ENCODE peak calls at places on chromosome 6, in five cellular contexts. One of them, this sample, is unnamed.

GRCh38 chr6:100346828-100347227 is 117.9 kb downstream of the SIM1 start:
- DNase-seq in caudate nucleus: no peak
- DNase-seq in body of pancreas: no peak
- DNase-seq in activated T-helper 1 cell treated with anti-CD3 and anti-CD28 coated beads, Interleukin-2, amount 50 U/mL, for 16 hours: no peak
- DNase-seq in aorta: no peak
- DNase-seq in this sample: no peak

GRCh38 chr6:134589512-134589911 is 271.6 kb upstream of the SGK1 start:
- DNase-seq in body of pancreas: no peak
- DNase-seq in activated T-helper 1 cell treated with anti-CD3 and anti-CD28 coated beads, Interleukin-2, amount 50 U/mL, for 16 hours: no peak
- DNase-seq in caudate nucleus: no peak
- DNase-seq in aorta: no peak
- DNase-seq in this sample: no peak

GRCh38 chr6:87766211-87766610 is 64.2 kb upstream of the AKIRIN2 start:
- DNase-seq in activated T-helper 1 cell treated with anti-CD3 and anti-CD28 coated beads, Interleukin-2, amount 50 U/mL, for 16 hours: no peak
- DNase-seq in aorta: no peak
- DNase-seq in body of pancreas: no peak
- DNase-seq in caudate nucleus: no peak
- DNase-seq in this sample: no peak

GRCh38 chr6:164322533-164322932 is 908.0 kb downstream of the QKI start:
- DNase-seq in body of pancreas: no peak
- DNase-seq in activated T-helper 1 cell treated with anti-CD3 and anti-CD28 coated beads, Interleukin-2, amount 50 U/mL, for 16 hours: no peak
- DNase-seq in caudate nucleus: no peak
- DNase-seq in aorta: no peak
- DNase-seq in this sample: no peak

GRCh38 chr6:69867075-69867911 is 937 bp downstream of the COL19A1 start:
- DNase-seq in caudate nucleus: no peak
- DNase-seq in aorta: peak
- DNase-seq in activated T-helper 1 cell treated with anti-CD3 and anti-CD28 coated beads, Interleukin-2, amount 50 U/mL, for 16 hours: peak
- DNase-seq in body of pancreas: peak
- DNase-seq in this sample: peak

GRCh38 chr6:163420315-163420667 is 5.8 kb downstream of the QKI start:
- DNase-seq in caudate nucleus: no peak
- DNase-seq in aorta: no peak
- DNase-seq in activated T-helper 1 cell treated with anti-CD3 and anti-CD28 coated beads, Interleukin-2, amount 50 U/mL, for 16 hours: no peak
- DNase-seq in body of pancreas: no peak
- DNase-seq in this sample: no peak

GRCh38 chr6:104473021-104473429 is 386.7 kb downstream of the HACE1 start:
- DNase-seq in aorta: no peak
- DNase-seq in activated T-helper 1 cell treated with anti-CD3 and anti-CD28 coated beads, Interleukin-2, amount 50 U/mL, for 16 hours: no peak
- DNase-seq in caudate nucleus: no peak
- DNase-seq in body of pancreas: no peak
- DNase-seq in this sample: no peak

GRCh38 chr6:138105880-138106664 is 1.1 kb downstream of the PERP start:
- DNase-seq in body of pancreas: peak
- DNase-seq in aorta: no peak
- DNase-seq in caudate nucleus: no peak
- DNase-seq in activated T-helper 1 cell treated with anti-CD3 and anti-CD28 coated beads, Interleukin-2, amount 50 U/mL, for 16 hours: no peak
- DNase-seq in this sample: no peak

GRCh38 chr6:6688283-6688682 is 99.8 kb downstream of the LY86 start:
- DNase-seq in aorta: no peak
- DNase-seq in caudate nucleus: no peak
- DNase-seq in body of pancreas: no peak
- DNase-seq in activated T-helper 1 cell treated with anti-CD3 and anti-CD28 coated beads, Interleukin-2, amount 50 U/mL, for 16 hours: no peak
- DNase-seq in this sample: no peak

GRCh38 chr6:124223596-124223995 is 419.9 kb downstream of the NKAIN2 start:
- DNase-seq in body of pancreas: no peak
- DNase-seq in caudate nucleus: no peak
- DNase-seq in activated T-helper 1 cell treated with anti-CD3 and anti-CD28 coated beads, Interleukin-2, amount 50 U/mL, for 16 hours: no peak
- DNase-seq in aorta: no peak
- DNase-seq in this sample: no peak

GRCh38 chr6:21914121-21914973 is 320.8 kb downstream of the SOX4 start:
- DNase-seq in body of pancreas: peak
- DNase-seq in aorta: peak
- DNase-seq in caudate nucleus: no peak
- DNase-seq in activated T-helper 1 cell treated with anti-CD3 and anti-CD28 coated beads, Interleukin-2, amount 50 U/mL, for 16 hours: no peak
- DNase-seq in this sample: peak

GRCh38 chr6:110130362-110130761 is 49.1 kb downstream of the WASF1 start:
- DNase-seq in body of pancreas: no peak
- DNase-seq in activated T-helper 1 cell treated with anti-CD3 and anti-CD28 coated beads, Interleukin-2, amount 50 U/mL, for 16 hours: no peak
- DNase-seq in caudate nucleus: no peak
- DNase-seq in aorta: no peak
- DNase-seq in this sample: no peak

GRCh38 chr6:138431276-138432062 is 27.4 kb downstream of the HEBP2 start:
- DNase-seq in aorta: no peak
- DNase-seq in activated T-helper 1 cell treated with anti-CD3 and anti-CD28 coated beads, Interleukin-2, amount 50 U/mL, for 16 hours: no peak
- DNase-seq in caudate nucleus: no peak
- DNase-seq in body of pancreas: no peak
- DNase-seq in this sample: no peak

GRCh38 chr6:157219201-157220200 is 103.8 kb downstream of the TMEM242 start:
- DNase-seq in activated T-helper 1 cell treated with anti-CD3 and anti-CD28 coated beads, Interleukin-2, amount 50 U/mL, for 16 hours: no peak
- DNase-seq in aorta: peak
- DNase-seq in caudate nucleus: no peak
- DNase-seq in body of pancreas: no peak
- DNase-seq in this sample: no peak

GRCh38 chr6:13331516-13332348 is 3.4 kb upstream of the TBC1D7 start:
- DNase-seq in activated T-helper 1 cell treated with anti-CD3 and anti-CD28 coated beads, Interleukin-2, amount 50 U/mL, for 16 hours: no peak
- DNase-seq in aorta: no peak
- DNase-seq in caudate nucleus: no peak
- DNase-seq in body of pancreas: no peak
- DNase-seq in this sample: no peak

GRCh38 chr6:118708055-118708454 is 56.7 kb upstream of the CEP85L start:
- DNase-seq in body of pancreas: no peak
- DNase-seq in caudate nucleus: no peak
- DNase-seq in aorta: no peak
- DNase-seq in activated T-helper 1 cell treated with anti-CD3 and anti-CD28 coated beads, Interleukin-2, amount 50 U/mL, for 16 hours: no peak
- DNase-seq in this sample: no peak

GRCh38 chr6:28606424-28607391 is 81.0 kb downstream of the GPX5 start:
- DNase-seq in aorta: no peak
- DNase-seq in body of pancreas: peak
- DNase-seq in activated T-helper 1 cell treated with anti-CD3 and anti-CD28 coated beads, Interleukin-2, amount 50 U/mL, for 16 hours: no peak
- DNase-seq in caudate nucleus: peak
- DNase-seq in this sample: no peak

GRCh38 chr6:141169419-141169818 is 963.3 kb upstream of the GJE1 start:
- DNase-seq in aorta: no peak
- DNase-seq in body of pancreas: no peak
- DNase-seq in activated T-helper 1 cell treated with anti-CD3 and anti-CD28 coated beads, Interleukin-2, amount 50 U/mL, for 16 hours: no peak
- DNase-seq in caudate nucleus: no peak
- DNase-seq in this sample: no peak

GRCh38 chr6:156146891-156147290 is 630.3 kb upstream of the ARID1B start:
- DNase-seq in caudate nucleus: no peak
- DNase-seq in activated T-helper 1 cell treated with anti-CD3 and anti-CD28 coated beads, Interleukin-2, amount 50 U/mL, for 16 hours: no peak
- DNase-seq in aorta: no peak
- DNase-seq in body of pancreas: no peak
- DNase-seq in this sample: no peak

GRCh38 chr6:170152989-170153388 is 137.9 kb downstream of the DLL1 start:
- DNase-seq in aorta: no peak
- DNase-seq in activated T-helper 1 cell treated with anti-CD3 and anti-CD28 coated beads, Interleukin-2, amount 50 U/mL, for 16 hours: no peak
- DNase-seq in caudate nucleus: no peak
- DNase-seq in body of pancreas: peak
- DNase-seq in this sample: no peak

GRCh38 chr6:107970255-107970654 is 12.2 kb upstream of the SEC63 start:
- DNase-seq in body of pancreas: no peak
- DNase-seq in aorta: no peak
- DNase-seq in activated T-helper 1 cell treated with anti-CD3 and anti-CD28 coated beads, Interleukin-2, amount 50 U/mL, for 16 hours: no peak
- DNase-seq in caudate nucleus: no peak
- DNase-seq in this sample: no peak

GRCh38 chr6:43247115-43247999 is 4.1 kb downstream of the TTBK1 start:
- DNase-seq in aorta: peak
- DNase-seq in caudate nucleus: peak
- DNase-seq in activated T-helper 1 cell treated with anti-CD3 and anti-CD28 coated beads, Interleukin-2, amount 50 U/mL, for 16 hours: peak
- DNase-seq in body of pancreas: peak
- DNase-seq in this sample: peak

GRCh38 chr6:51045548-51045947 is 226.9 kb downstream of the TFAP2B start:
- DNase-seq in caudate nucleus: no peak
- DNase-seq in activated T-helper 1 cell treated with anti-CD3 and anti-CD28 coated beads, Interleukin-2, amount 50 U/mL, for 16 hours: no peak
- DNase-seq in aorta: no peak
- DNase-seq in body of pancreas: no peak
- DNase-seq in this sample: no peak

GRCh38 chr6:109834595-109835437 is 143.3 kb upstream of the GPR6 start:
- DNase-seq in aorta: no peak
- DNase-seq in caudate nucleus: no peak
- DNase-seq in body of pancreas: peak
- DNase-seq in activated T-helper 1 cell treated with anti-CD3 and anti-CD28 coated beads, Interleukin-2, amount 50 U/mL, for 16 hours: no peak
- DNase-seq in this sample: no peak

GRCh38 chr6:134217516-134218140 is 100.3 kb downstream of the SGK1 start:
- DNase-seq in activated T-helper 1 cell treated with anti-CD3 and anti-CD28 coated beads, Interleukin-2, amount 50 U/mL, for 16 hours: no peak
- DNase-seq in aorta: no peak
- DNase-seq in body of pancreas: no peak
- DNase-seq in caudate nucleus: no peak
- DNase-seq in this sample: no peak

GRCh38 chr6:135089901-135090300 is 35.3 kb upstream of the HBS1L start:
- DNase-seq in body of pancreas: no peak
- DNase-seq in aorta: no peak
- DNase-seq in activated T-helper 1 cell treated with anti-CD3 and anti-CD28 coated beads, Interleukin-2, amount 50 U/mL, for 16 hours: no peak
- DNase-seq in caudate nucleus: no peak
- DNase-seq in this sample: no peak

GRCh38 chr6:41704656-41705328 is 30.6 kb downstream of the TFEB start:
- DNase-seq in body of pancreas: no peak
- DNase-seq in aorta: no peak
- DNase-seq in activated T-helper 1 cell treated with anti-CD3 and anti-CD28 coated beads, Interleukin-2, amount 50 U/mL, for 16 hours: no peak
- DNase-seq in caudate nucleus: no peak
- DNase-seq in this sample: no peak

GRCh38 chr6:155327326-155328073 is 13.2 kb upstream of the TFB1M start:
- DNase-seq in aorta: peak
- DNase-seq in activated T-helper 1 cell treated with anti-CD3 and anti-CD28 coated beads, Interleukin-2, amount 50 U/mL, for 16 hours: peak
- DNase-seq in caudate nucleus: peak
- DNase-seq in body of pancreas: peak
- DNase-seq in this sample: peak

GRCh38 chr6:43746613-43747101 is 23.4 kb upstream of the VEGFA start:
- DNase-seq in aorta: peak
- DNase-seq in body of pancreas: no peak
- DNase-seq in caudate nucleus: no peak
- DNase-seq in activated T-helper 1 cell treated with anti-CD3 and anti-CD28 coated beads, Interleukin-2, amount 50 U/mL, for 16 hours: no peak
- DNase-seq in this sample: peak

GRCh38 chr6:148075352-148075751 is 267.3 kb upstream of the SASH1 start:
- DNase-seq in caudate nucleus: no peak
- DNase-seq in body of pancreas: no peak
- DNase-seq in aorta: no peak
- DNase-seq in activated T-helper 1 cell treated with anti-CD3 and anti-CD28 coated beads, Interleukin-2, amount 50 U/mL, for 16 hours: no peak
- DNase-seq in this sample: no peak

GRCh38 chr6:118668761-118669411 is 17.5 kb upstream of the CEP85L start:
- DNase-seq in body of pancreas: no peak
- DNase-seq in caudate nucleus: no peak
- DNase-seq in activated T-helper 1 cell treated with anti-CD3 and anti-CD28 coated beads, Interleukin-2, amount 50 U/mL, for 16 hours: no peak
- DNase-seq in aorta: no peak
- DNase-seq in this sample: no peak

GRCh38 chr6:167091149-167092107 is 31.5 kb upstream of the CCR6 start:
- DNase-seq in body of pancreas: no peak
- DNase-seq in caudate nucleus: no peak
- DNase-seq in activated T-helper 1 cell treated with anti-CD3 and anti-CD28 coated beads, Interleukin-2, amount 50 U/mL, for 16 hours: no peak
- DNase-seq in aorta: no peak
- DNase-seq in this sample: no peak

GRCh38 chr6:136566851-136567250 is 16.6 kb upstream of the MAP7 start:
- DNase-seq in body of pancreas: no peak
- DNase-seq in activated T-helper 1 cell treated with anti-CD3 and anti-CD28 coated beads, Interleukin-2, amount 50 U/mL, for 16 hours: no peak
- DNase-seq in caudate nucleus: no peak
- DNase-seq in aorta: no peak
- DNase-seq in this sample: no peak

GRCh38 chr6:113655761-113656160 is 201.4 kb upstream of the MARCKS start:
- DNase-seq in aorta: no peak
- DNase-seq in body of pancreas: no peak
- DNase-seq in caudate nucleus: no peak
- DNase-seq in activated T-helper 1 cell treated with anti-CD3 and anti-CD28 coated beads, Interleukin-2, amount 50 U/mL, for 16 hours: no peak
- DNase-seq in this sample: no peak

GRCh38 chr6:96522469-96523009 is 933 bp downstream of the UFL1 start:
- DNase-seq in body of pancreas: no peak
- DNase-seq in activated T-helper 1 cell treated with anti-CD3 and anti-CD28 coated beads, Interleukin-2, amount 50 U/mL, for 16 hours: no peak
- DNase-seq in aorta: no peak
- DNase-seq in caudate nucleus: no peak
- DNase-seq in this sample: no peak

This sample was measured in sciatic nerve.